ENCODE peak calls at places on chromosomes 13 and 19, in five cellular contexts. X is body of pancreas, G is H1, Z is IMR-90, I is sigmoid colon. N is an unnamed sample.

GRCh38 chr19:2391118-2391725 is 31.2 kb downstream of the TMPRSS9 start:
- DNase-seq in X (peak; percentile 63), G (no peak), Z (peak; percentile 78), I (no peak), N (no peak)

GRCh38 chr13:67318398-67318797 is 88.3 kb upstream of the PCDH9 start:
- DNase-seq in X (no peak), G (no peak), Z (peak; percentile 16), I (no peak), N (no peak)

GRCh38 chr19:7970716-7971448 is 27.4 kb upstream of the TIMM44 start:
- DNase-seq in X (no peak), G (peak; percentile 85), Z (peak; percentile 28), I (no peak), N (no peak)

GRCh38 chr19:395467-395866 is 13.5 kb downstream of the C2CD4C start:
- DNase-seq in X (no peak), G (no peak), Z (no peak), I (no peak), N (no peak)

GRCh38 chr19:16736709-16737108 is 17.1 kb downstream of the NWD1 start:
- DNase-seq in X (no peak), G (no peak), Z (no peak), I (no peak), N (no peak)

GRCh38 chr13:23866420-23867026 is 22.7 kb downstream of the MIPEP start:
- DNase-seq in X (no peak), G (no peak), Z (peak; percentile 15), I (no peak), N (no peak)

GRCh38 chr19:17751103-17751911 is at the start of gene FCHO1:
- DNase-seq in X (peak; percentile 55), G (no peak), Z (no peak), I (peak; percentile 71), N (no peak)

GRCh38 chr19:47471733-47472457 is at the start of gene SLC8A2:
- DNase-seq in X (peak; percentile 86), G (peak; percentile 89), Z (peak; percentile 77), I (peak; percentile 93), N (no peak)

GRCh38 chr19:10086904-10087256 is 763 bp downstream of the SHFL start:
- DNase-seq in X (no peak), G (no peak), Z (no peak), I (peak; percentile 72), N (no peak)

GRCh38 chr19:13681509-13681908 is 82.8 kb upstream of the MRI1 start:
- DNase-seq in X (no peak), G (no peak), Z (no peak), I (no peak), N (no peak)

DNA sequence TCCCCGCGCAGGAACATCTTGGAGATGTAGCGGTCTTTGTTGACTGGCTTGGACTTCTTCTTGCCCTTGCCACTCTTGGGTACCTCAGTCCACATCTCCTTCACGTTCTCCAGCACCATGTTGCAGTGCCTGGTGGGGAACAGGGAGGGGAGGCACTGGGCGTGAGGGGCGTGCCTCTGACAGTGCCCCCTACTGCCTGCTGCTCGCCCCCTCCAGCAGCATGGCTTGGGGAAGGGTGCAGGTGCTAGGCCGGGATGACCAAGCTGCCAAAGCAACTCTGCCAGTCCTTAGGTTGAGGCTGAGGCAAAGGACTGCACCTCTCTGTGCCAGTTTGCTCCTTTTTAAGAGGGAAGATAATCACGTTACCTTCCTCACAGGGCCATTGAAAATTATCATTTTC is 4.2 kb downstream of the SNRPD2 start:
- DNase-seq in X (no peak), G (no peak), Z (no peak), I (no peak), N (no peak)
- TF ChIP-seq POLR2A in X (no peak), G (no peak), Z (no peak), I (no peak), N (no peak)

GRCh38 chr19:11339254-11340098 is at the start of gene RAB3D:
- DNase-seq in X (peak; percentile 97), G (peak; percentile 94), Z (peak; percentile 77), I (peak; percentile 98), N (no peak)
- TF ChIP-seq POLR2A in X (peak; percentile 84), G (no peak), Z (no peak), I (no peak), N (no peak)

GRCh38 chr13:40566811-40567210 is 99.6 kb downstream of the FOXO1 start:
- DNase-seq in X (no peak), G (no peak), Z (no peak), I (no peak), N (no peak)
- TF ChIP-seq POLR2A in X (no peak), G (no peak), Z (no peak), I (no peak), N (no peak)

GRCh38 chr19:40742477-40742876 is 7.8 kb downstream of the ACTMAP start:
- DNase-seq in X (no peak), G (no peak), Z (no peak), I (no peak), N (no peak)
- TF ChIP-seq POLR2A in X (no peak), G (no peak), Z (no peak), I (no peak), N (no peak)

GRCh38 chr19:5669212-5669611 is 11.1 kb downstream of the MICOS13 start:
- DNase-seq in X (no peak), G (no peak), Z (no peak), I (no peak), N (no peak)
- TF ChIP-seq POLR2A in X (no peak), G (no peak), Z (no peak), I (no peak), N (no peak)

GRCh38 chr19:49889687-49890348 is 6.9 kb downstream of the IL4I1 start:
- DNase-seq in X (peak; percentile 76), G (peak; percentile 94), Z (peak; percentile 61), I (no peak), N (no peak)
- TF ChIP-seq POLR2A in X (no peak), G (no peak), Z (no peak), I (no peak), N (no peak)

GRCh38 chr19:55493650-55494171 is 5.5 kb downstream of the SSC5D start:
- DNase-seq in X (no peak), G (no peak), Z (no peak), I (no peak), N (no peak)
- TF ChIP-seq POLR2A in X (no peak), G (no peak), Z (no peak), I (no peak), N (no peak)